ENCODE peak calls at places on chromosome 20, in nine cellular contexts. One of them, this sample, is unnamed.

GRCh38 chr20:40532103-40532502 is 156.9 kb downstream of the MAFB start:
- DNase-seq in Calu3: peak
- DNase-seq in CD4-positive, alpha-beta T cell: no peak
- DNase-seq in coronary artery: no peak
- DNase-seq in astrocyte: no peak
- DNase-seq in hepatocyte: no peak
- DNase-seq in astrocyte of the cerebellum: no peak
- DNase-seq in endodermal cell: peak
- DNase-seq in B cell: no peak
- DNase-seq in this sample: no peak

GRCh38 chr20:46954490-46955038 is 59.9 kb downstream of the EYA2 start:
- DNase-seq in B cell: no peak
- DNase-seq in CD4-positive, alpha-beta T cell: no peak
- DNase-seq in Calu3: no peak
- DNase-seq in hepatocyte: peak
- DNase-seq in coronary artery: no peak
- DNase-seq in astrocyte of the cerebellum: peak
- DNase-seq in astrocyte: peak
- DNase-seq in endodermal cell: no peak
- DNase-seq in this sample: no peak

GRCh38 chr20:35311409-35311808 is 19.2 kb upstream of the FAM83C start:
- DNase-seq in astrocyte: peak
- DNase-seq in CD4-positive, alpha-beta T cell: no peak
- DNase-seq in astrocyte of the cerebellum: no peak
- DNase-seq in coronary artery: no peak
- DNase-seq in B cell: no peak
- DNase-seq in endodermal cell: no peak
- DNase-seq in Calu3: peak
- DNase-seq in hepatocyte: no peak
- DNase-seq in this sample: no peak

GRCh38 chr20:18224968-18225568 is 63.3 kb upstream of the ZNF133 start:
- DNase-seq in B cell: no peak
- DNase-seq in astrocyte of the cerebellum: peak
- DNase-seq in endodermal cell: peak
- DNase-seq in CD4-positive, alpha-beta T cell: no peak
- DNase-seq in coronary artery: no peak
- DNase-seq in astrocyte: peak
- DNase-seq in hepatocyte: peak
- DNase-seq in Calu3: peak
- DNase-seq in this sample: no peak

GRCh38 chr20:688809-689208 is 13.2 kb upstream of the SCRT2 start:
- DNase-seq in coronary artery: no peak
- DNase-seq in CD4-positive, alpha-beta T cell: no peak
- DNase-seq in Calu3: no peak
- DNase-seq in B cell: no peak
- DNase-seq in hepatocyte: peak
- DNase-seq in endodermal cell: peak
- DNase-seq in astrocyte: no peak
- DNase-seq in astrocyte of the cerebellum: no peak
- DNase-seq in this sample: no peak

GRCh38 chr20:32970115-32970972 is 33.9 kb downstream of the SUN5 start:
- DNase-seq in B cell: no peak
- DNase-seq in astrocyte of the cerebellum: no peak
- DNase-seq in hepatocyte: peak
- DNase-seq in astrocyte: no peak
- DNase-seq in CD4-positive, alpha-beta T cell: no peak
- DNase-seq in coronary artery: peak
- DNase-seq in Calu3: peak
- DNase-seq in endodermal cell: no peak
- DNase-seq in this sample: no peak

GRCh38 chr20:49122920-49123319 is 65.2 kb downstream of the STAU1 start:
- DNase-seq in endodermal cell: no peak
- DNase-seq in B cell: no peak
- DNase-seq in coronary artery: peak
- DNase-seq in astrocyte of the cerebellum: no peak
- DNase-seq in astrocyte: no peak
- DNase-seq in hepatocyte: no peak
- DNase-seq in CD4-positive, alpha-beta T cell: no peak
- DNase-seq in Calu3: no peak
- DNase-seq in this sample: no peak

GRCh38 chr20:19083136-19083621 is 129.3 kb upstream of the SLC24A3 start:
- DNase-seq in B cell: no peak
- DNase-seq in endodermal cell: no peak
- DNase-seq in CD4-positive, alpha-beta T cell: no peak
- DNase-seq in astrocyte: no peak
- DNase-seq in hepatocyte: no peak
- DNase-seq in Calu3: no peak
- DNase-seq in coronary artery: no peak
- DNase-seq in astrocyte of the cerebellum: no peak
- DNase-seq in this sample: no peak

GRCh38 chr20:10167025-10167424 is 51.6 kb upstream of the SNAP25 start:
- DNase-seq in Calu3: no peak
- DNase-seq in coronary artery: no peak
- DNase-seq in hepatocyte: no peak
- DNase-seq in endodermal cell: no peak
- DNase-seq in B cell: no peak
- DNase-seq in CD4-positive, alpha-beta T cell: no peak
- DNase-seq in astrocyte: no peak
- DNase-seq in astrocyte of the cerebellum: no peak
- DNase-seq in this sample: no peak

GRCh38 chr20:35630636-35631035 is 15.0 kb downstream of the SPAG4 start:
- DNase-seq in endodermal cell: no peak
- DNase-seq in B cell: no peak
- DNase-seq in hepatocyte: no peak
- DNase-seq in Calu3: no peak
- DNase-seq in coronary artery: no peak
- DNase-seq in astrocyte: no peak
- DNase-seq in astrocyte of the cerebellum: no peak
- DNase-seq in CD4-positive, alpha-beta T cell: no peak
- DNase-seq in this sample: no peak

GRCh38 chr20:32797160-32797468 is 22.6 kb upstream of the MAPRE1 start:
- DNase-seq in endodermal cell: no peak
- DNase-seq in hepatocyte: no peak
- DNase-seq in coronary artery: no peak
- DNase-seq in astrocyte: no peak
- DNase-seq in CD4-positive, alpha-beta T cell: no peak
- DNase-seq in B cell: no peak
- DNase-seq in astrocyte of the cerebellum: no peak
- DNase-seq in Calu3: no peak
- DNase-seq in this sample: no peak

GRCh38 chr20:50710492-50711063 is 19.2 kb upstream of the RIPOR3 start:
- DNase-seq in astrocyte of the cerebellum: no peak
- DNase-seq in coronary artery: no peak
- DNase-seq in B cell: no peak
- DNase-seq in astrocyte: peak
- DNase-seq in Calu3: peak
- DNase-seq in hepatocyte: no peak
- DNase-seq in endodermal cell: no peak
- DNase-seq in CD4-positive, alpha-beta T cell: no peak
- DNase-seq in this sample: no peak

DNA sequence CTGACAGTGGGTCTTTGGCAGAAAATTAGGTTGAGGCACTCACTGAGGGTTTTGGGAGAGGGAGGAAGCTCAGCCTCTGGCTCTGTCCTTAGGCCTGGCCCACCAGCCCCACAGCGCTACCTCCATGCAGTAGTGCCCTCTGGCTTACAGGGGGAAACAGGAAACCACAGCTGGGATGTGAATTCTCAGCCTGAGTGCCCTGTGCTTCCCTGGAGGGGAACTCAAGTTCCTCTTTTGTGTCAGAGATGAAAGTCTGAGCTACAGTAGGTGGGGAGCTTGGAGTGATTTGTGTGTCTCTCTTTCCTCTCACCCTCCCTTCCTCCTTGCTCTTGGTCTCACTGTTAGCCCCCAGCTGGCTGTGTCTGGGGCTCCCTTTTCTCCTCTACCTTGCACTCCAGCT is 48.2 kb upstream of the BLCAP start:
- DNase-seq in CD4-positive, alpha-beta T cell: no peak
- DNase-seq in coronary artery: peak
- DNase-seq in astrocyte: no peak
- DNase-seq in B cell: peak
- DNase-seq in astrocyte of the cerebellum: no peak
- DNase-seq in Calu3: no peak
- DNase-seq in endodermal cell: peak
- DNase-seq in hepatocyte: no peak
- DNase-seq in this sample: no peak
- TF ChIP-seq CTCF in CD4-positive, alpha-beta T cell: no peak
- TF ChIP-seq CTCF in coronary artery: no peak
- TF ChIP-seq CTCF in astrocyte: no peak
- TF ChIP-seq CTCF in B cell: no peak
- TF ChIP-seq CTCF in astrocyte of the cerebellum: no peak
- TF ChIP-seq CTCF in Calu3: no peak
- TF ChIP-seq CTCF in endodermal cell: peak
- TF ChIP-seq CTCF in hepatocyte: no peak
- TF ChIP-seq CTCF in this sample: no peak

DNA sequence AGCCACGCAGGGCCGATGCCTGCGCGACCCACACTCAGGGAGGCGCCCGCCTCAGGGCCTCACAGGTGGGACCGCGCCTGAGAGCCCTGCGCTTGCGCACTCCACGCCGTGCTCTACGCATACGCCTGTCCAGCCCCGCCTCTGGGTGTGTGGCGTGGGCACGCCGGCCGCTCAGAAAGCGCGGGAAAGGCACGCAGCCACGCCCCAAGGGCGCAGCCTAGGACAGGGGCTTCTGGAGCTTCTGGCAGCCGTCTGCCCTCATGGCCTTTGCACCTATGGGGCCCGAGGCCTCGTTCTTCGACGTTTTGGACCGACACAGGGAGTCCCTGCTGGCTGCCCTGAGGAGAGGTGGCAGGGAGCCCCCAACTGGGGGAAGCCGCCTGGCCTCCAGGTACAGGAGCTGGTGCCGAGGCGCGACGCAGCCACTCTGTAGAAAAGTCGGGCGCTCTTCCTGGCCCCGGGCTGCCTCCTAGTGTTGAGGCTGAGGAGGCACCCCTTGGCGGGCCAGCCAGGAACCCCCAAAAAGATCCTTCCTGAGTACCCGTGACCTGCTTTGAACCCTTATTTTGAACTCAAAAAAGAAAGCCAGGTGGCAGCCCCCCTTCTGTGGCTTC is at the start of gene SPO11:
- DNase-seq in hepatocyte: peak
- DNase-seq in CD4-positive, alpha-beta T cell: no peak
- DNase-seq in astrocyte: no peak
- DNase-seq in Calu3: no peak
- DNase-seq in astrocyte of the cerebellum: no peak
- DNase-seq in endodermal cell: peak
- DNase-seq in B cell: no peak
- DNase-seq in coronary artery: no peak
- DNase-seq in this sample: no peak
- TF ChIP-seq CTCF in hepatocyte: peak
- TF ChIP-seq CTCF in CD4-positive, alpha-beta T cell: no peak
- TF ChIP-seq CTCF in astrocyte: no peak
- TF ChIP-seq CTCF in Calu3: no peak
- TF ChIP-seq CTCF in astrocyte of the cerebellum: no peak
- TF ChIP-seq CTCF in endodermal cell: peak
- TF ChIP-seq CTCF in B cell: no peak
- TF ChIP-seq CTCF in coronary artery: no peak
- TF ChIP-seq CTCF in this sample: peak

DNA sequence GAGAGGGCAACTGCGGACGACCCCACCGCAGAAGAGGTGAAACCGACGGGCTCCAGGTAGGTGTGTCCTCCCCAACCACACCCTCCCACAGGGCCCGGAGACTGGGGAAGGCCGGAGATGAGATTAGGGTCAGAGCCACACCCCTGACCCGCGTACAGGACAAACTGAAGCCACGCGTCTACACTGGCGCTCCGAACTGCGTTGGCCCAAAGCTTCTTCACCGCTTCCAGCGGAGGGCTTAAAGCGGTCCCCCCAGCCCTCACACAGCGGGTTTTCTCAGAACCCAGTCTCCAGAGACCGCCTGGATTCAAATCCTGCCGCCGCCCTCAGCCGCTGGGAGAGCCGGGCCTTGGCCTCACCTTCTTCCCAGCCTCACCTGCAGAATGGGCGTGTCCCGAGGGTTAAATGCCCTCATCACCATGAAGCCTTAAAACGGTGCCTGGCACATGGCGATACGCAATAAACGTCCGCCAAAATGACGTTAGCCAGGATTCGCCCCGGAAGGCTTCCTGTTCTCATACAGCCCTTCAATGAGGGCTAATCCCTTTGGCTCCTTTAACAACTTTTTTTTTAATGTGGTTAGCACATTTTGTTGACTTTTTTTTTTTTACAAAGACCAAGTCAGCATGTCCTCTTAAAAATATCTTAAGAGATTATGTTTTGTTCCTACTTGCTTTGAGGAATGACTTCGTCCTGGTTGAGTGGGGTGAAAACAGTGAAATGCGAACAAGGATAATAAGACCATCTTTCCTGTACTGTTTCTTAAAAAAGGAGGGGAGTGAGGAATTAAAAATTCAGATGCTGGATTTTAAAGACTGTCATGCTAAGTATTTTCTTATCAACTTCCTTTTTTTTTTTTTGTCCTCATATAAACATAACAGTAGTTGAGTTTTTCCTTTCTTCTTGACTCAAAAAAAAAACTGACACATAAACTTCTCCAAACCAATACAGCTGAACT is 15.1 kb upstream of the ZNF217 start:
- DNase-seq in astrocyte of the cerebellum: no peak
- DNase-seq in astrocyte: no peak
- DNase-seq in coronary artery: no peak
- DNase-seq in endodermal cell: peak
- DNase-seq in Calu3: no peak
- DNase-seq in B cell: no peak
- DNase-seq in CD4-positive, alpha-beta T cell: no peak
- DNase-seq in hepatocyte: peak
- DNase-seq in this sample: no peak
- TF ChIP-seq CTCF in astrocyte of the cerebellum: no peak
- TF ChIP-seq CTCF in astrocyte: no peak
- TF ChIP-seq CTCF in coronary artery: no peak
- TF ChIP-seq CTCF in endodermal cell: no peak
- TF ChIP-seq CTCF in Calu3: no peak
- TF ChIP-seq CTCF in B cell: no peak
- TF ChIP-seq CTCF in CD4-positive, alpha-beta T cell: no peak
- TF ChIP-seq CTCF in hepatocyte: no peak
- TF ChIP-seq CTCF in this sample: no peak

GRCh38 chr20:45410887-45411286 is 2.8 kb downstream of the DBNDD2 start:
- DNase-seq in Calu3: no peak
- DNase-seq in CD4-positive, alpha-beta T cell: no peak
- DNase-seq in coronary artery: no peak
- DNase-seq in astrocyte: no peak
- DNase-seq in hepatocyte: no peak
- DNase-seq in B cell: no peak
- DNase-seq in astrocyte of the cerebellum: no peak
- DNase-seq in endodermal cell: no peak
- DNase-seq in this sample: no peak

GRCh38 chr20:45409531-45410272 is 1.6 kb downstream of the DBNDD2 start:
- DNase-seq in CD4-positive, alpha-beta T cell: no peak
- DNase-seq in astrocyte: no peak
- DNase-seq in endodermal cell: no peak
- DNase-seq in coronary artery: no peak
- DNase-seq in astrocyte of the cerebellum: no peak
- DNase-seq in Calu3: no peak
- DNase-seq in hepatocyte: no peak
- DNase-seq in B cell: no peak
- DNase-seq in this sample: no peak

GRCh38 chr20:45413479-45413878 is 2.5 kb upstream of the PIGT start:
- DNase-seq in B cell: no peak
- DNase-seq in astrocyte: no peak
- DNase-seq in hepatocyte: no peak
- DNase-seq in Calu3: no peak
- DNase-seq in coronary artery: no peak
- DNase-seq in endodermal cell: no peak
- DNase-seq in CD4-positive, alpha-beta T cell: no peak
- DNase-seq in astrocyte of the cerebellum: no peak
- DNase-seq in this sample: no peak

GRCh38 chr20:45415822-45416637 is at the start of gene PIGT:
- DNase-seq in astrocyte of the cerebellum: peak
- DNase-seq in hepatocyte: peak
- DNase-seq in coronary artery: peak
- DNase-seq in Calu3: peak
- DNase-seq in astrocyte: peak
- DNase-seq in endodermal cell: peak
- DNase-seq in B cell: peak
- DNase-seq in CD4-positive, alpha-beta T cell: peak
- DNase-seq in this sample: peak

GRCh38 chr20:45412653-45413052 is 3.3 kb upstream of the PIGT start:
- DNase-seq in endodermal cell: no peak
- DNase-seq in coronary artery: no peak
- DNase-seq in CD4-positive, alpha-beta T cell: no peak
- DNase-seq in B cell: no peak
- DNase-seq in astrocyte of the cerebellum: no peak
- DNase-seq in Calu3: no peak
- DNase-seq in hepatocyte: no peak
- DNase-seq in astrocyte: no peak
- DNase-seq in this sample: no peak
- TF ChIP-seq CTCF in endodermal cell: no peak
- TF ChIP-seq CTCF in coronary artery: no peak
- TF ChIP-seq CTCF in CD4-positive, alpha-beta T cell: no peak
- TF ChIP-seq CTCF in B cell: no peak
- TF ChIP-seq CTCF in astrocyte of the cerebellum: no peak
- TF ChIP-seq CTCF in Calu3: no peak
- TF ChIP-seq CTCF in hepatocyte: no peak
- TF ChIP-seq CTCF in astrocyte: no peak
- TF ChIP-seq CTCF in this sample: no peak